ENCODE peak calls at places on chromosomes 4 and X, in six cellular contexts. D is right lobe of liver; H is CD4-positive, alpha-beta memory T cell; R is ovary; U is CD8-positive, alpha-beta T cell; K is adipocyte. S is an unnamed sample. For H3K4me1, the result is how much of the 10 kb centered on the place peaks cover.

GRCh38 chr4:22129454-22130075 is 181.0 kb upstream of the KCNIP4 start:
- DNase-seq in D (no peak), H (no peak), R (no peak), U (no peak), K (peak), S (peak)

GRCh38 chr4:123379392-123379791 is 17.2 kb upstream of the SPRY1 start:
- DNase-seq in D (no peak), H (no peak), R (no peak), U (no peak), K (peak), S (no peak)

GRCh38 chr4:147546341-147546740 is 65.4 kb downstream of the EDNRA start:
- DNase-seq in D (no peak), H (no peak), R (no peak), U (no peak), K (peak), S (no peak)

GRCh38 chr4:25861951-25862410 is 807 bp downstream of the SEL1L3 start:
- DNase-seq in D (peak), H (peak), R (peak), U (peak), K (peak), S (no peak)

GRCh38 chr4:749771-750666 is 44.4 kb downstream of the PCGF3 start:
- DNase-seq in D (no peak), H (no peak), R (no peak), U (no peak), K (peak), S (no peak)

GRCh38 chrX:57453901-57454300 is 137.9 kb upstream of the ZXDB start:
- DNase-seq in D (no peak), H (peak), R (no peak), U (no peak), K (peak), S (peak)

GRCh38 chrX:131802836-131803626 is 220.1 kb upstream of the STK26 start:
- DNase-seq in D (peak), H (peak), R (peak), U (peak), K (peak), S (peak)

GRCh38 chrX:120512222-120512621 is 43.1 kb upstream of the LAMP2 start:
- DNase-seq in D (no peak), H (no peak), R (no peak), U (no peak), K (no peak), S (no peak)

GRCh38 chrX:49877397-49878101 is 1.7 kb upstream of the USP27X start:
- DNase-seq in D (peak), H (no peak), R (no peak), U (no peak), K (no peak), S (no peak)

GRCh38 chr4:128819082-128819742 is 9.7 kb downstream of the JADE1 start:
- DNase-seq in D (no peak), H (no peak), R (no peak), U (no peak), K (no peak), S (no peak)

GRCh38 chr4:98027827-98028226 is 115.4 kb downstream of the STPG2 start:
- DNase-seq in D (no peak), H (no peak), R (no peak), U (no peak), K (peak), S (no peak)

GRCh38 chrX:33855251-33855650 is 276.9 kb downstream of the FAM47A start:
- DNase-seq in D (no peak), H (no peak), R (no peak), U (no peak), K (no peak), S (no peak)

GRCh38 chr4:72969957-72970356 is 99.6 kb downstream of the COX18 start:
- DNase-seq in D (no peak), H (no peak), R (peak), U (no peak), K (peak), S (no peak)

GRCh38 chr4:124686279-124686678 is 26.3 kb downstream of the ANKRD50 start:
- DNase-seq in D (no peak), H (no peak), R (no peak), U (no peak), K (no peak), S (no peak)

GRCh38 chrX:79270401-79270800 is 96.7 kb downstream of the ITM2A start:
- DNase-seq in D (no peak), H (peak), R (no peak), U (peak), K (no peak), S (peak)

GRCh38 chr4:31793907-31794306 is 1073.7 kb downstream of the PCDH7 start:
- DNase-seq in D (no peak), H (no peak), R (no peak), U (no peak), K (no peak), S (no peak)

GRCh38 chrX:46676399-46677351 is 82.2 kb downstream of the SLC9A7 start:
- DNase-seq in D (no peak), H (no peak), R (no peak), U (no peak), K (no peak), S (no peak)

GRCh38 chr4:107034982-107035710 is 967 bp downstream of the DKK2 start:
- DNase-seq in D (peak), H (no peak), R (peak), U (no peak), K (peak), S (peak)

GRCh38 chrX:70504772-70505450 is 60.3 kb downstream of the DLG3 start:
- DNase-seq in D (no peak), H (no peak), R (no peak), U (no peak), K (no peak), S (no peak)

GRCh38 chr4:95153182-95153581 is 395.4 kb downstream of the BMPR1B start:
- DNase-seq in D (no peak), H (no peak), R (no peak), U (no peak), K (no peak), S (no peak)

GRCh38 chr4:185134176-185134869 is 8.7 kb upstream of the SLC25A4 start:
- DNase-seq in D (no peak), H (peak), R (no peak), U (no peak), K (peak), S (peak)

GRCh38 chr4:113678651-113679050 is 82.9 kb downstream of the CAMK2D start:
- DNase-seq in D (no peak), H (no peak), R (no peak), U (no peak), K (peak), S (no peak)

GRCh38 chr4:1382776-1383727 is 23.2 kb downstream of the NKX1-1 start:
- DNase-seq in D (peak), H (no peak), R (no peak), U (no peak), K (no peak), S (peak)

GRCh38 chr4:14399919-14400706 is 602.2 kb upstream of the CPEB2 start:
- DNase-seq in D (no peak), H (no peak), R (no peak), U (no peak), K (no peak), S (no peak)

GRCh38 chrX:130715299-130715698 is 187.7 kb downstream of the ENOX2 start:
- DNase-seq in D (no peak), H (no peak), R (no peak), U (no peak), K (peak), S (no peak)

GRCh38 chr4:64781737-64782326 is 372.6 kb upstream of the TECRL start:
- DNase-seq in D (no peak), H (no peak), R (no peak), U (no peak), K (peak), S (no peak)

GRCh38 chr4:2935762-2936743 is 27.2 kb downstream of the NOP14 start:
- DNase-seq in D (peak), H (no peak), R (peak), U (peak), K (no peak), S (no peak)

GRCh38 chr4:91958651-91959050 is 345.1 kb upstream of the GRID2 start:
- DNase-seq in D (no peak), H (no peak), R (no peak), U (no peak), K (peak), S (no peak)

GRCh38 chrX:123171781-123172180 is 12.3 kb upstream of the GRIA3 start:
- DNase-seq in D (no peak), H (no peak), R (no peak), U (no peak), K (no peak), S (no peak)

GRCh38 chrX:129249563-129249962 is 273.7 kb downstream of the SMARCA1 start:
- DNase-seq in D (no peak), H (no peak), R (no peak), U (no peak), K (no peak), S (no peak)

GRCh38 chr4:70844180-70844579 is 4.5 kb upstream of the GRSF1 start:
- DNase-seq in D (no peak), H (no peak), R (no peak), U (no peak), K (no peak), S (no peak)

GRCh38 chr4:46123872-46124755 is at the start of gene GABRG1:
- DNase-seq in D (no peak), H (no peak), R (peak), U (no peak), K (no peak), S (no peak)

GRCh38 chr4:148226341-148226740 is 215.9 kb downstream of the NR3C2 start:
- DNase-seq in D (no peak), H (no peak), R (no peak), U (no peak), K (no peak), S (no peak)

GRCh38 chr4:91064157-91064853 is 937.1 kb downstream of the CCSER1 start:
- DNase-seq in D (no peak), H (no peak), R (no peak), U (no peak), K (no peak), S (peak)

GRCh38 chrX:2710496-2710895 is 19.4 kb downstream of the CD99 start:
- DNase-seq in D (no peak), H (no peak), R (no peak), U (no peak), K (no peak), S (no peak)

GRCh38 chrX:2711441-2711840 is 20.3 kb downstream of the CD99 start:
- DNase-seq in D (no peak), H (no peak), R (no peak), U (no peak), K (no peak), S (no peak)

GRCh38 chrX:2714551-2714950 is 23.5 kb downstream of the CD99 start:
- DNase-seq in D (no peak), H (no peak), R (no peak), U (no peak), K (no peak), S (no peak)

GRCh38 chrX:2712890-2713860 is 22.1 kb downstream of the CD99 start:
- DNase-seq in D (no peak), H (no peak), R (no peak), U (no peak), K (no peak), S (no peak)

GRCh38 chrX:2712428-2712827 is 21.3 kb downstream of the CD99 start:
- DNase-seq in D (no peak), H (no peak), R (no peak), U (no peak), K (no peak), S (no peak)
- H3K4me1 ChIP-seq in D (under half), H (half or more), R (under half), U (under half), K (under half), S (under half)

DNA sequence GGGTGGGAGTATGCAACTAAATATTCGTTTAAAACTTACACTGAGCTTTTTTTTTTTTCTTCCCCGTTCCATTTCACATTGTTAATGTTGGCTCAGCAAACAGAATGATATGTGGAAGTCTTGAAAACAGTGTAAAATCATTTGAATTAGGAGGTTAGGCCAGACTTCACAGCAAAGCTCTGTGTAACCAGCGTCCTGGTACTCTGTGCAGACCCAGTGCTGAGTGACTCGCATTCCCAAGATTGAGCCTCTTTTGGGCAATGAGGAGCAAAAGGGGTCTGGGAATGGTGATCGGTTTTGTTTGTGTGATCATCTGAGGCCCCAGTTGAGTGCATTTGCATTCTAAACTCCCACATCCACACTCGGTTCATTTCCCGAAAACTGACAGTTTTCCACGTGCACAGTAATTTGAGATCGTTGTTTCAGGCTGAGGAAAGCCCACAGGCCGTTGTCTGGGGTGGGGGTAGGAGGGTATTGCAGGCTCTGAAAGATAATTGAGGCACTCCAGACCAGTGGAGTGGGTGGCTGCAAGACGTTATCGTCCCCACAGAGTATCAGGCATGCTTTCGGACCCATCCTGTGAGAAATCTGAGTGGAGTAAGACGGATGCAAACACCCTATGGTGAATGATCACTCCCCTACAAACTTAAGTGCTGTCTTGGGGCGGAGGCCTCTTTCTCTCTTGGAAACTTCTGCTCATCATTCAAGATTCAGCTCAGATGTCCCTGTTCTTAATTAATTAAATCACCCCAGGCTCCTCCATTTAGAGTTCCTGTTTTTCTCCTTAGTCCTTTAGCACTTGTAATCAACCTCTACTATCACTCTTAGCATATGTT is 96.0 kb downstream of the AFF1 start:
- DNase-seq in D (no peak), H (no peak), R (no peak), U (no peak), K (peak), S (peak)
- H3K4me1 ChIP-seq in D (under half), H (half or more), R (under half), U (under half), K (half or more), S (under half)

DNA sequence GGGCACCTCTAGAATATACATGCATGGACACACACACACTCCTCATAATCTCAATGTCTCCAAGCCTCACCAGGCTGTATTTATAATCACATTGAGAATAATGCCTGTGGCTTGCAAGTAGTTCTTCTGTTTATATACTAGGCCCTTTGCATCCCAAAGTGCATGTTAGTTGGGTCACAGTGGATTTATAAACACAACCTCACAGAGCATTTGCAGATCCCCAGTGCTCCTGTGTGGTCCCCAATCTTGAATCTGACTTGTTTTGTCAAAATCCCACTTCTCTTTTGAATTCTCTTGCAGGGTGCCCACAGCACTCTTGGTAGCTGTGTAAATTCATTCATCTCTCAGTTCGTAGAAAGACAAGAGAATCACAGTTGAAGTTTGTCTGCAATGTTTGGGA is 49.6 kb upstream of the PROM1 start:
- DNase-seq in D (no peak), H (no peak), R (no peak), U (no peak), K (no peak), S (no peak)
- H3K4me1 ChIP-seq in D (under half), H (under half), R (under half), U (under half), K (under half), S (under half)

DNA sequence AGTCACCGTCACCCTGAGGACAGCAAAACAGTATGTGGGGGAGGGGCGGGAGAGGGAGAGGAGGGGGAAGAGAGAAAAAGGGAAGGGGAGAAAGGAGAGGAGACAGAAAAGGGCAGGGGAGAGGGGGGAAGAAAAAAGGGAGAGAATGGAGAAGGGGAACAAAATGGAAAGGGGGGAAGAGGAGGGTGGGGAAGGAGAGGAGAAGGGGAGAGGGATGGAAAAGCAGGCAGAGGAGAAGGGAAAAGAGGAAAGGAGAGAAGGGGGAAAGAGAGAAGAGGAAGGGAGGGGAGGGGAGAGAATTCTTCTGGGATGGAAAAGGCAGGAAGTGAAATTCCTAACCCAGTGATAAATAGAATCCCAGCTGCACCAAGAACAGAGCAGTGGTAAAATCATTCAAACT is 244.3 kb downstream of the BCOR start:
- DNase-seq in D (no peak), H (no peak), R (no peak), U (no peak), K (no peak), S (no peak)
- H3K4me1 ChIP-seq in D (under half), H (half or more), R (under half), U (under half), K (under half), S (under half)

GRCh38 chr4:6799091-6799490 is 16.6 kb downstream of the KIAA0232 start:
- DNase-seq in D (no peak), H (no peak), R (no peak), U (no peak), K (no peak), S (no peak)

GRCh38 chr4:6794189-6794588 is 11.7 kb downstream of the KIAA0232 start:
- DNase-seq in D (no peak), H (no peak), R (no peak), U (no peak), K (no peak), S (no peak)

GRCh38 chr4:6795821-6796220 is 13.3 kb downstream of the KIAA0232 start:
- DNase-seq in D (no peak), H (no peak), R (no peak), U (no peak), K (no peak), S (no peak)
- H3K4me1 ChIP-seq in D (under half), H (under half), R (under half), U (under half), K (under half), S (under half)

DNA sequence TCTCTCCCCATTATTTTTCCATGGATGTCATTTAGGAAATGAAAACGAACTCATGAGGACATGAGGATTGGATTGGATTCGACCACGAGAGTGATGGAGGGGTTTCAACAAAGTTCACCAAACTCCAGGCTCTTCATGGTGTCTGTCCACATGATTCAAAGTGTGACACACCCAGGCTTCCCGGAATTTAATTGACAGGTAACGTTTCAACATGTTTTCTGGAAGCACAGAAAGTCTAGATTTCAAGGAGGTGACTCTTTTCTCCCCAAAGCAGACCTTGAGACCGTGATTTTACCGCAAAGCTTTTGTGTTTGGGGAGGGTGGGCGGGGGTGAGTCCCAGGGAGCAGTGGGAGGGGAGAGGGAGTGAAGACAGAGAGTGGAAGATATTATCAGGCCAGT is 94.2 kb upstream of the CD99 start:
- DNase-seq in D (no peak), H (no peak), R (no peak), U (no peak), K (no peak), S (no peak)
- H3K4me1 ChIP-seq in D (under half), H (under half), R (under half), U (under half), K (under half), S (under half)

DNA sequence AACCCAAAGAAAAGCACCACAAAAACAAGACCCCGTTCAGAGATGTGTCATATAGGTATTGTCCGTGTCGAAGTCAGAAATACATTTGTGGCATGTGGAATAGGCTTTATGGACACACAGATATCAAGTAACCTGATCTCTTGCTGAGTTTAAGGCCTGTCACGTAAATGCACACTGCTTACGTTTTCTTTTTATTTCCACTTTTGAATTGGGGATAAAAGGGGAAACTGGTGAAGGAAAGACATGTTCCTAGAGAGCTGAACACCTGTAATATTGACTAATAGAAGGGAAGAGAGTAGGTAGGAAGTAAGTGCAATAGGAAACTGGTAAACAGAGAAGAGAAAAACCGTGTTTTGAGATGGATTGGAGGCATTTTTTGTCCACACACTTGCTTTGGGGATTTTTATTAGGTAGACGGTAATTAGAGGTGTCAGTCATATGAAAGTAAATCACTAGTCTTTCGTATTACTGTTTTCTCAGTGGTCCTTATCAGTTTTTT is 24.9 kb downstream of the TMEM131L start:
- DNase-seq in D (no peak), H (no peak), R (no peak), U (no peak), K (no peak), S (no peak)
- H3K4me1 ChIP-seq in D (under half), H (half or more), R (under half), U (half or more), K (under half), S (under half)

S was measured in BE2C.